ENCODE peak calls at places on chromosomes 3 and 15, in nine cellular contexts. One of them, this sample, is unnamed.
A peak's percentile ranks its signal among the peaks of the same experiment; 100 is the strongest.

GRCh38 chr3:53238051-53238850 is 17.6 kb downstream of the TKT start:
- DNase-seq in B cell: no peak
- DNase-seq in mesenteric fat pad: no peak
- DNase-seq in SK-N-DZ: no peak
- DNase-seq in activated naive CD4-positive, alpha-beta T cell treated with anti-CD3 and anti-CD28 coated beads, Interleukin-2, amount 50 U/mL, for 16 hours: no peak
- DNase-seq in germinal center: no peak
- DNase-seq in T-helper 17 cell: no peak
- DNase-seq in stomach: peak; percentile 51
- DNase-seq in KG1: no peak
- DNase-seq in this sample: no peak

GRCh38 chr3:72942427-72942826 is 54.2 kb upstream of the PPP4R2 start:
- DNase-seq in B cell: no peak
- DNase-seq in mesenteric fat pad: no peak
- DNase-seq in SK-N-DZ: no peak
- DNase-seq in activated naive CD4-positive, alpha-beta T cell treated with anti-CD3 and anti-CD28 coated beads, Interleukin-2, amount 50 U/mL, for 16 hours: no peak
- DNase-seq in germinal center: no peak
- DNase-seq in T-helper 17 cell: no peak
- DNase-seq in stomach: no peak
- DNase-seq in KG1: no peak
- DNase-seq in this sample: no peak

GRCh38 chr15:46441294-46442062 is 806.6 kb downstream of the SQOR start:
- DNase-seq in B cell: no peak
- DNase-seq in mesenteric fat pad: no peak
- DNase-seq in SK-N-DZ: no peak
- DNase-seq in activated naive CD4-positive, alpha-beta T cell treated with anti-CD3 and anti-CD28 coated beads, Interleukin-2, amount 50 U/mL, for 16 hours: no peak
- DNase-seq in germinal center: no peak
- DNase-seq in T-helper 17 cell: no peak
- DNase-seq in stomach: no peak
- DNase-seq in KG1: no peak
- DNase-seq in this sample: no peak

GRCh38 chr3:58647661-58648141 is 18.9 kb downstream of the FAM3D start:
- DNase-seq in B cell: no peak
- DNase-seq in mesenteric fat pad: no peak
- DNase-seq in SK-N-DZ: no peak
- DNase-seq in activated naive CD4-positive, alpha-beta T cell treated with anti-CD3 and anti-CD28 coated beads, Interleukin-2, amount 50 U/mL, for 16 hours: no peak
- DNase-seq in germinal center: no peak
- DNase-seq in T-helper 17 cell: no peak
- DNase-seq in stomach: peak; percentile 54
- DNase-seq in KG1: no peak
- DNase-seq in this sample: no peak

GRCh38 chr3:66756468-66757036 is 241.6 kb upstream of the KBTBD8 start:
- DNase-seq in B cell: no peak
- DNase-seq in mesenteric fat pad: no peak
- DNase-seq in SK-N-DZ: no peak
- DNase-seq in activated naive CD4-positive, alpha-beta T cell treated with anti-CD3 and anti-CD28 coated beads, Interleukin-2, amount 50 U/mL, for 16 hours: no peak
- DNase-seq in germinal center: no peak
- DNase-seq in T-helper 17 cell: no peak
- DNase-seq in stomach: no peak
- DNase-seq in KG1: no peak
- DNase-seq in this sample: no peak

GRCh38 chr3:195129644-195130492 is 141.1 kb downstream of the XXYLT1 start:
- DNase-seq in B cell: peak; percentile 45
- DNase-seq in mesenteric fat pad: no peak
- DNase-seq in SK-N-DZ: no peak
- DNase-seq in activated naive CD4-positive, alpha-beta T cell treated with anti-CD3 and anti-CD28 coated beads, Interleukin-2, amount 50 U/mL, for 16 hours: no peak
- DNase-seq in germinal center: peak; percentile 54
- DNase-seq in T-helper 17 cell: no peak
- DNase-seq in stomach: no peak
- DNase-seq in KG1: no peak
- DNase-seq in this sample: peak; percentile 56

GRCh38 chr3:58801541-58801940 is 135.0 kb upstream of the FAM3D start:
- DNase-seq in B cell: no peak
- DNase-seq in mesenteric fat pad: no peak
- DNase-seq in SK-N-DZ: peak; percentile 24
- DNase-seq in activated naive CD4-positive, alpha-beta T cell treated with anti-CD3 and anti-CD28 coated beads, Interleukin-2, amount 50 U/mL, for 16 hours: no peak
- DNase-seq in germinal center: no peak
- DNase-seq in T-helper 17 cell: no peak
- DNase-seq in stomach: no peak
- DNase-seq in KG1: no peak
- DNase-seq in this sample: no peak

GRCh38 chr15:70795311-70795665 is 31.9 kb upstream of the UACA start:
- DNase-seq in B cell: no peak
- DNase-seq in mesenteric fat pad: no peak
- DNase-seq in SK-N-DZ: no peak
- DNase-seq in activated naive CD4-positive, alpha-beta T cell treated with anti-CD3 and anti-CD28 coated beads, Interleukin-2, amount 50 U/mL, for 16 hours: no peak
- DNase-seq in germinal center: no peak
- DNase-seq in T-helper 17 cell: no peak
- DNase-seq in stomach: no peak
- DNase-seq in KG1: no peak
- DNase-seq in this sample: no peak

GRCh38 chr3:183116051-183116614 is 16.8 kb upstream of the MCCC1 start:
- DNase-seq in B cell: peak; percentile 88
- DNase-seq in mesenteric fat pad: no peak
- DNase-seq in SK-N-DZ: peak; percentile 97
- DNase-seq in activated naive CD4-positive, alpha-beta T cell treated with anti-CD3 and anti-CD28 coated beads, Interleukin-2, amount 50 U/mL, for 16 hours: peak; percentile 64
- DNase-seq in germinal center: peak; percentile 96
- DNase-seq in T-helper 17 cell: no peak
- DNase-seq in stomach: peak; percentile 74
- DNase-seq in KG1: peak; percentile 18
- DNase-seq in this sample: peak; percentile 42

GRCh38 chr15:41698779-41699178 is 38.6 kb downstream of the MGA start:
- DNase-seq in B cell: no peak
- DNase-seq in mesenteric fat pad: no peak
- DNase-seq in SK-N-DZ: no peak
- DNase-seq in activated naive CD4-positive, alpha-beta T cell treated with anti-CD3 and anti-CD28 coated beads, Interleukin-2, amount 50 U/mL, for 16 hours: no peak
- DNase-seq in germinal center: no peak
- DNase-seq in T-helper 17 cell: no peak
- DNase-seq in stomach: no peak
- DNase-seq in KG1: no peak
- DNase-seq in this sample: no peak

This sample was measured in stimulated activated naive CD4-positive, alpha-beta T cell treated with Interleukin-2 at 50 U/mL for 16 hours.